ENCODE peak calls at places on chromosomes 2 and 18, in ten cellular contexts. N is amniotic stem cell; H is stimulated activated CD4-positive, alpha-beta T cell treated with anti-CD3 and anti-CD28 coated beads, Interleukin-4, amount 100 ng/mL, for 48 hours; Z is pancreas; O is NCI-H69; L is kidney tubule cell; X is cardiac fibroblast; J is HEK293T; M is posterior vena cava; A is activated T-helper 1 cell treated with Interleukin-2 at 50 U/mL for 16 hours. E is an unnamed sample.

GRCh38 chr2:237459741-237460174 is 27.3 kb upstream of the MLPH start:
- DNase-seq in L (peak), J (no peak), X (peak), M (no peak), H (no peak), O (no peak), A (no peak), Z (no peak), N (no peak), E (no peak)

GRCh38 chr2:85754313-85755095 is 713 bp downstream of the ATOH8 start:
- DNase-seq in X (peak), M (peak), H (no peak), J (peak), L (peak), O (peak), A (no peak), Z (peak), N (no peak), E (no peak)

GRCh38 chr2:223297788-223298187 is 245.8 kb downstream of the KCNE4 start:
- DNase-seq in A (no peak), N (no peak), L (peak), M (no peak), Z (no peak), J (no peak), X (no peak), O (peak), H (no peak), E (no peak)

GRCh38 chr2:10467401-10467800 is 19.3 kb upstream of the ODC1 start:
- DNase-seq in L (no peak), Z (peak), A (no peak), O (no peak), N (no peak), M (peak), H (no peak), J (no peak), X (no peak), E (no peak)

GRCh38 chr2:205868054-205868453 is 185.8 kb downstream of the NRP2 start:
- DNase-seq in X (no peak), L (no peak), N (no peak), Z (no peak), H (no peak), O (no peak), J (no peak), A (no peak), M (no peak), E (no peak)

GRCh38 chr2:2083113-2083757 is 247.8 kb downstream of the MYT1L start:
- DNase-seq in L (peak), H (no peak), X (no peak), Z (no peak), N (no peak), O (no peak), M (peak), J (no peak), A (no peak), E (no peak)

GRCh38 chr18:76476665-76477561 is 18.1 kb downstream of the ZNF516 start:
- DNase-seq in J (no peak), X (peak), N (peak), H (no peak), Z (no peak), L (peak), O (no peak), M (no peak), A (no peak), E (no peak)

GRCh38 chr2:180571559-180571958 is 408.8 kb upstream of the UBE2E3 start:
- DNase-seq in Z (no peak), M (no peak), O (no peak), N (peak), X (peak), H (no peak), A (no peak), L (peak), J (no peak), E (no peak)

GRCh38 chr2:100178085-100178788 is 35.8 kb upstream of the AFF3 start:
- DNase-seq in X (peak), J (peak), O (peak), N (no peak), L (peak), H (peak), A (no peak), M (no peak), Z (no peak), E (no peak)

GRCh38 chr2:25411281-25411680 is 69.6 kb upstream of the DNMT3A start:
- DNase-seq in M (no peak), A (no peak), L (no peak), H (no peak), O (no peak), N (no peak), J (no peak), Z (no peak), X (no peak), E (no peak)

GRCh38 chr18:801137-801536 is 10.9 kb downstream of the YES1 start:
- DNase-seq in X (no peak), M (no peak), A (no peak), H (no peak), N (no peak), O (no peak), J (no peak), L (no peak), Z (no peak), E (no peak)

GRCh38 chr18:53790817-53791216 is 433.7 kb downstream of the MBD2 start:
- DNase-seq in L (no peak), M (no peak), O (peak), X (peak), Z (no peak), H (no peak), A (no peak), N (no peak), J (no peak), E (no peak)

GRCh38 chr18:48075707-48076093 is 145.2 kb upstream of the SMAD2 start:
- DNase-seq in L (no peak), Z (no peak), H (no peak), X (no peak), O (no peak), N (no peak), A (no peak), J (no peak), M (peak), E (no peak)

GRCh38 chr2:207775471-207775870 is 5.8 kb upstream of the FZD5 start:
- DNase-seq in Z (no peak), L (no peak), H (no peak), O (no peak), X (no peak), J (no peak), N (no peak), M (no peak), A (no peak), E (no peak)

GRCh38 chr2:59180111-59180510 is 939.0 kb upstream of the FANCL start:
- DNase-seq in M (no peak), L (no peak), Z (no peak), H (no peak), J (no peak), A (no peak), N (no peak), O (no peak), X (no peak), E (no peak)

GRCh38 chr18:40866013-40866644 is 1088.9 kb upstream of the PIK3C3 start:
- DNase-seq in L (peak), A (no peak), H (no peak), N (no peak), M (no peak), O (peak), Z (no peak), X (no peak), J (peak), E (no peak)

GRCh38 chr2:218383892-218384519 is 1.9 kb downstream of the SLC11A1 start:
- DNase-seq in L (peak), O (peak), Z (no peak), X (no peak), J (no peak), N (no peak), M (no peak), H (no peak), A (no peak), E (no peak)

GRCh38 chr2:167134381-167135072 is 246.2 kb downstream of the XIRP2 start:
- DNase-seq in X (peak), Z (no peak), J (no peak), N (peak), H (no peak), O (peak), M (no peak), L (peak), A (no peak), E (no peak)

GRCh38 chr2:231425811-231426703 is 30.5 kb downstream of the B3GNT7 start:
- DNase-seq in L (peak), N (no peak), J (no peak), M (peak), O (peak), H (no peak), X (no peak), A (peak), Z (no peak), E (no peak)

GRCh38 chr2:40371525-40372277 is 80.2 kb downstream of the SLC8A1 start:
- DNase-seq in L (peak), N (peak), Z (no peak), O (peak), A (no peak), H (no peak), X (peak), J (peak), M (peak), E (no peak)

GRCh38 chr2:145777297-145777696 is 1257.4 kb upstream of the ZEB2 start:
- DNase-seq in Z (no peak), H (no peak), O (no peak), X (peak), M (no peak), L (peak), N (no peak), J (no peak), A (no peak), E (no peak)

GRCh38 chr18:48391863-48392262 is 17.3 kb downstream of the ZBTB7C start:
- DNase-seq in N (no peak), Z (no peak), H (no peak), M (no peak), X (peak), O (peak), L (no peak), J (no peak), A (no peak), E (no peak)

GRCh38 chr18:77005651-77006195 is 126.9 kb downstream of the MBP start:
- DNase-seq in H (no peak), N (no peak), L (no peak), O (no peak), Z (no peak), M (no peak), X (no peak), A (no peak), J (no peak), E (no peak)

GRCh38 chr18:70276416-70277145 is 12.3 kb upstream of the SOCS6 start:
- DNase-seq in H (no peak), A (no peak), M (no peak), Z (no peak), L (no peak), J (no peak), N (no peak), X (no peak), O (peak), E (no peak)

GRCh38 chr2:171652411-171652775 is 34.9 kb upstream of the DYNC1I2 start:
- DNase-seq in Z (no peak), M (no peak), X (peak), A (no peak), O (no peak), J (no peak), L (peak), N (no peak), H (no peak), E (no peak)

GRCh38 chr2:134765987-134766386 is 47.2 kb upstream of the TMEM163 start:
- DNase-seq in M (no peak), O (no peak), L (no peak), X (no peak), H (no peak), J (no peak), Z (no peak), N (no peak), A (no peak), E (no peak)

GRCh38 chr18:29651121-29651675 is 1391.3 kb downstream of the DSC3 start:
- DNase-seq in X (peak), N (no peak), O (no peak), J (no peak), Z (no peak), A (no peak), H (no peak), M (no peak), L (peak), E (no peak)

GRCh38 chr2:74671479-74671878 is 17.4 kb downstream of the SEMA4F start:
- DNase-seq in X (peak), N (no peak), L (peak), O (no peak), J (no peak), A (no peak), Z (no peak), M (no peak), H (no peak), E (no peak)

GRCh38 chr2:174931724-174932123 is 73.5 kb downstream of the CHN1 start:
- DNase-seq in M (no peak), O (no peak), H (no peak), L (peak), N (no peak), A (no peak), Z (no peak), X (peak), J (no peak), E (no peak)